ENCODE peak calls at places on chromosomes 7 and 10, in seven cellular contexts. S is body of pancreas, A is heart left ventricle, X is cardiac muscle cell, F is heart right ventricle, M is PC-9, Q is Peyer's patch. Z is an unnamed sample. For H3K27me3, the result is how much of the 10 kb centered on the place peaks cover.

GRCh38 chr10:10824611-10825148 is 193.0 kb upstream of the CELF2 start:
- DNase-seq in S (no peak), A (peak), X (peak), F (peak), M (no peak), Q (no peak), Z (no peak)

GRCh38 chr10:22329150-22329549 is 8.3 kb downstream of the BMI1 start:
- DNase-seq in S (no peak), A (no peak), X (no peak), F (no peak), M (no peak), Q (no peak), Z (no peak)

GRCh38 chr7:64881461-64882287 is 21.4 kb upstream of the ZNF273 start:
- DNase-seq in S (no peak), A (no peak), X (no peak), F (no peak), M (no peak), Q (no peak), Z (no peak)

GRCh38 chr7:143936087-143937009 is 1.3 kb downstream of the OR2F2 start:
- DNase-seq in S (no peak), A (no peak), X (peak), F (no peak), M (no peak), Q (no peak), Z (no peak)

GRCh38 chr7:39650676-39651075 is 27.3 kb downstream of the RALA start:
- DNase-seq in S (no peak), A (no peak), X (peak), F (peak), M (no peak), Q (no peak), Z (no peak)

GRCh38 chr7:95607477-95608010 is 11.2 kb upstream of the PDK4 start:
- DNase-seq in S (no peak), A (no peak), X (no peak), F (peak), M (no peak), Q (no peak), Z (no peak)

GRCh38 chr7:85285502-85285901 is 98.6 kb upstream of the SEMA3D start:
- DNase-seq in S (no peak), A (no peak), X (no peak), F (no peak), M (no peak), Q (no peak), Z (no peak)

GRCh38 chr7:131605280-131605878 is 49.0 kb upstream of the PODXL start:
- DNase-seq in S (no peak), A (no peak), X (peak), F (no peak), M (no peak), Q (no peak), Z (no peak)

GRCh38 chr10:89516149-89516832 is 19.1 kb downstream of the SLC16A12 start:
- DNase-seq in S (peak), A (peak), X (peak), F (peak), M (peak), Q (no peak), Z (no peak)

GRCh38 chr7:100000239-100000638 is 15.2 kb upstream of the ZKSCAN1 start:
- DNase-seq in S (no peak), A (no peak), X (no peak), F (no peak), M (no peak), Q (peak), Z (no peak)

GRCh38 chr10:74628136-74628535 is 198.3 kb upstream of the KAT6B start:
- DNase-seq in S (no peak), A (no peak), X (no peak), F (no peak), M (no peak), Q (no peak), Z (no peak)

GRCh38 chr7:158027646-158028045 is 560.0 kb downstream of the PTPRN2 start:
- DNase-seq in S (no peak), A (no peak), X (no peak), F (no peak), M (no peak), Q (no peak), Z (no peak)

GRCh38 chr7:121330053-121330833 is 1.4 kb downstream of the WNT16 start:
- DNase-seq in S (no peak), A (no peak), X (no peak), F (no peak), M (no peak), Q (peak), Z (no peak)

GRCh38 chr7:3495530-3495929 is 194.5 kb downstream of the SDK1 start:
- DNase-seq in S (no peak), A (no peak), X (peak), F (no peak), M (no peak), Q (no peak), Z (no peak)

GRCh38 chr10:33152146-33152545 is 182.3 kb downstream of the NRP1 start:
- DNase-seq in S (no peak), A (peak), X (peak), F (peak), M (no peak), Q (no peak), Z (no peak)

GRCh38 chr10:3977761-3978160 is 192.8 kb upstream of the KLF6 start:
- DNase-seq in S (no peak), A (no peak), X (no peak), F (no peak), M (no peak), Q (no peak), Z (no peak)

DNA sequence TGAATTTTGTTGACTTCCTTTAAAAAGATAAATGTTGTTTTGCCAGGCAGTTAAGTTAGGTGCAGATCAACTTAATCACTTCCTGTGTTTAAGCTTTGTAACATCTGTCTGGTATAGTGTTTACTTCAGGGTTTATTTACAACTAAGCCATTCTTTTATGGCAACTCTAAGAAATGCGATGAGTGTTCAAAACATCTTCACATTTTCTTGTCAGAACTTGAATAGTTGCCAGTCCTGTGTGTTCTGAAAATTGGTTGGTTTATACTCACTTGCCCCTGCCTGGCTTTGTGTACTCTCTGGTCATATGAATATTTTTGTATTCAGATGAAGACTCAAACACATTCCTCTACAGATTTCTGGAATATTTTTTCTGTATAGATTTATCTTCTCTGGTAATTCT is 327.2 kb downstream of the MDFIC start:
- DNase-seq in S (no peak), A (no peak), X (peak), F (no peak), M (no peak), Q (no peak), Z (no peak)
- H3K27ac ChIP-seq in S (no peak), A (no peak), X (no peak), F (no peak), M (no peak), Q (no peak), Z (no peak)

DNA sequence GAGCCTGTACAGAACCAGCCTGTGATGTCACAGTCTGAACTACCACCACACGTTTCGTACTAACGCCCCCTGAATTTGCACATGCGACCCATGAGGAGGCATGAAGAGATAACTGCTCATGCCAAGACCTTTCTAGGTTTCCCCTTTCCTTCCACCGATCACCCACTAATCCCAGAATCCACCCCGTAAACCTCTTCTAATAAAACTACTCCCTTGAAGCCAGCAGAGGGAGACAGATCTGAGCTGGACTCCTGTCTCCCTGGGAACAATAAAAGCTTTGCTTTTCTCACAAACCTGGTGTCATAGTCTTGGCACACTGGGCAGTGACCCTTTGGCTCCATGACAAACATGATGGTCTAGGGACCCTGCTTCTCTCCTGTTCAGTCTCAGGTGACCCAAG is 144.5 kb downstream of the FRMD4A start:
- DNase-seq in S (no peak), A (no peak), X (peak), F (no peak), M (no peak), Q (no peak), Z (no peak)
- TF ChIP-seq CTCF in S (no peak), A (no peak), X (peak), F (peak), M (peak), Q (no peak), Z (no peak)

DNA sequence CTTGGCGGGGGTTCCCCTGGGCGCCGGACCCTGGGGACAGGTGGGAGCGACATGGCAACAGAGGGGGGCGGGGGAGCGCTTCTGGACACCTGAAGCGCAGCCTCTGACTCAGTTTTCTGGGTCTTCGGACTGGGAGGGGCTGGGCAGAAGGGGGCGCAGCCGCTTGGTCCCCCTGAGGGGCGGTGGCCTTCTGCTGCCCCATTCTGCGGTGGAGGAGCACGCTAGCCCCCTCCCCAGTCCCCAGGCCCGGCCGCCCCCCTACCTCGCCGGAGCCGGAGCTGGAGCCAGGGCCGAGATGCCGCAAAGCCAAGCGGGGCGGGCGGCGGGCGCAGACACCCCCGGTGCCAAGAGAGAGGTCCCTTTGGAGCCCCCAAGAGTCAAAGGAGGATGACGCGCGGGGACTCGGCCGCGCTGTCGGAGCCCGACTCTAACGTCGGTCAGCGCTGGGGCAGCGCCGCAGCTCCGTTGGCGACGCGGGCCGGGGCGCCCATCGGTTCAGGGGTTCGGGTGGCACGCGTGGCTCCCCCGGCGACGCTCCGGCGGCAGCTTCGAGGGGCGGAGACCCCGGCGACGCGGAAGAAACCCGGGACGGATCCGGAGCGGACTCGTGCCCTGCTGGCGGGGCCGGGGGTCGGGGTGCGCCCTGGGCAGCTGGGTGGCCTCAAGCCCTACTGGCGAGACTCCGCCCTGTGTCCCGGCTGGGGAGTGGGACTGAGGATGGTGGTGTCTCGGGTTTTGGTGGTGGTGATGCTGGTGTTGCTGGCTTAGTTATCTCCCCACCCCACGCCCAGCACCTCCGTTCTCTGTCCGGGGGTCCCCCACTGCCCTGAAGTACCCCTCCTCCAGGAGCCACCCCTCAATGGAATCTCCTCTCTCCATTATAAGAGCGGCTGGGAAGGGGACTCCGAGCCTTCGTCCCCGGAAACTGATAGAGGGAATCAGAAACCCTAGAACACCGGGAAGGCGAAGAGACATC is at the start of gene NAT16:
- DNase-seq in S (no peak), A (no peak), X (no peak), F (no peak), M (no peak), Q (no peak), Z (no peak)
- H3K27me3 ChIP-seq in S (half or more), A (half or more), X (half or more), F (under half), M (under half), Q (under half), Z (half or more)

GRCh38 chr10:86265236-86265876 is 101.2 kb downstream of the GRID1 start:
- DNase-seq in S (peak), A (no peak), X (no peak), F (no peak), M (no peak), Q (no peak), Z (no peak)
- H3K27ac ChIP-seq in S (no peak), A (no peak), X (no peak), F (no peak), M (no peak), Q (no peak), Z (no peak)

Z was measured in CD4-positive, alpha-beta T cell.